ENCODE peak calls at places on chromosomes 12 and 14, in nine cellular contexts. X, U, V, B, J, H, L, F and Z are unnamed samples.

GRCh38 chr14:106318700-106319099 is 792.3 kb downstream of the TMEM121 start:
- DNase-seq in X (no peak), U (no peak), V (peak), B (no peak), J (no peak), H (no peak), L (no peak), F (no peak), Z (no peak)

GRCh38 chr12:121791671-121792496 is 1.6 kb downstream of the RHOF start:
- DNase-seq in X (no peak), U (no peak), V (no peak), B (no peak), J (no peak), H (no peak), L (no peak), F (no peak), Z (peak)

GRCh38 chr14:39240769-39241168 is 7.1 kb downstream of the MIA2 start:
- DNase-seq in X (no peak), U (no peak), V (no peak), B (no peak), J (no peak), H (no peak), L (no peak), F (no peak), Z (no peak)

GRCh38 chr12:106096376-106096775 is 42.4 kb downstream of the NUAK1 start:
- DNase-seq in X (no peak), U (no peak), V (no peak), B (peak), J (no peak), H (no peak), L (no peak), F (no peak), Z (peak)

GRCh38 chr12:11580125-11580751 is 69.2 kb upstream of the ETV6 start:
- DNase-seq in X (no peak), U (no peak), V (no peak), B (peak), J (peak), H (peak), L (peak), F (no peak), Z (peak)

GRCh38 chr12:9346866-9347327 is 138.7 kb upstream of the PZP start:
- DNase-seq in X (no peak), U (no peak), V (no peak), B (no peak), J (no peak), H (no peak), L (no peak), F (no peak), Z (no peak)

GRCh38 chr12:132498931-132499330 is 9.0 kb downstream of the FBRSL1 start:
- DNase-seq in X (no peak), U (no peak), V (no peak), B (no peak), J (no peak), H (no peak), L (no peak), F (no peak), Z (no peak)

GRCh38 chr12:6345319-6346071 is 3.6 kb upstream of the TNFRSF1A start:
- DNase-seq in X (no peak), U (no peak), V (no peak), B (peak), J (peak), H (no peak), L (peak), F (no peak), Z (no peak)

GRCh38 chr14:103880334-103880985 is 33.1 kb upstream of the PPP1R13B start:
- DNase-seq in X (peak), U (peak), V (peak), B (peak), J (peak), H (peak), L (peak), F (peak), Z (peak)

GRCh38 chr14:78141590-78141989 is 28.6 kb upstream of the NRXN3 start:
- DNase-seq in X (no peak), U (no peak), V (no peak), B (no peak), J (no peak), H (no peak), L (no peak), F (no peak), Z (no peak)

GRCh38 chr14:99951085-99951484 is 114.1 kb upstream of the EVL start:
- DNase-seq in X (no peak), U (no peak), V (no peak), B (peak), J (no peak), H (no peak), L (no peak), F (no peak), Z (no peak)

GRCh38 chr12:125193798-125194562 is 128.7 kb downstream of the AACS start:
- DNase-seq in X (no peak), U (no peak), V (no peak), B (no peak), J (peak), H (no peak), L (peak), F (no peak), Z (no peak)

GRCh38 chr14:78135450-78135891 is 34.7 kb upstream of the NRXN3 start:
- DNase-seq in X (no peak), U (no peak), V (no peak), B (no peak), J (no peak), H (no peak), L (no peak), F (no peak), Z (no peak)

GRCh38 chr12:96403870-96404269 is 3.6 kb upstream of the CDK17 start:
- DNase-seq in X (no peak), U (no peak), V (no peak), B (no peak), J (no peak), H (no peak), L (no peak), F (no peak), Z (no peak)

GRCh38 chr12:58087428-58088117 is 146.2 kb downstream of the ATP23 start:
- DNase-seq in X (no peak), U (no peak), V (no peak), B (no peak), J (no peak), H (no peak), L (no peak), F (no peak), Z (no peak)

GRCh38 chr12:70722584-70723343 is 85.5 kb upstream of the PTPRB start:
- DNase-seq in X (no peak), U (no peak), V (no peak), B (no peak), J (no peak), H (no peak), L (peak), F (no peak), Z (no peak)

GRCh38 chr12:27580561-27581330 is 56.7 kb downstream of the PPFIBP1 start:
- DNase-seq in X (no peak), U (no peak), V (no peak), B (no peak), J (no peak), H (no peak), L (no peak), F (no peak), Z (peak)

GRCh38 chr12:88420460-88420859 is 159.8 kb downstream of the KITLG start:
- DNase-seq in X (no peak), U (no peak), V (no peak), B (no peak), J (peak), H (peak), L (peak), F (no peak), Z (no peak)

GRCh38 chr12:31482816-31483215 is 108.1 kb downstream of the DENND5B start:
- DNase-seq in X (no peak), U (no peak), V (no peak), B (no peak), J (peak), H (no peak), L (peak), F (no peak), Z (no peak)

GRCh38 chr14:102754370-102755262 is 22.6 kb upstream of the TRAF3 start:
- DNase-seq in X (no peak), U (no peak), V (no peak), B (no peak), J (no peak), H (no peak), L (no peak), F (no peak), Z (no peak)

GRCh38 chr14:22844221-22845102 is 8.1 kb downstream of the MMP14 start:
- DNase-seq in X (peak), U (no peak), V (no peak), B (no peak), J (no peak), H (no peak), L (no peak), F (no peak), Z (no peak)

GRCh38 chr14:106268013-106268727 is 741.8 kb downstream of the TMEM121 start:
- DNase-seq in X (no peak), U (no peak), V (peak), B (peak), J (no peak), H (no peak), L (no peak), F (no peak), Z (no peak)

GRCh38 chr14:81676879-81677278 is 143.2 kb upstream of the SEL1L start:
- DNase-seq in X (no peak), U (no peak), V (no peak), B (no peak), J (no peak), H (no peak), L (no peak), F (no peak), Z (no peak)

GRCh38 chr12:100632445-100632892 is 59.0 kb downstream of the GAS2L3 start:
- DNase-seq in X (no peak), U (no peak), V (no peak), B (no peak), J (no peak), H (no peak), L (no peak), F (no peak), Z (no peak)

GRCh38 chr14:19771895-19772430 is 1.3 kb upstream of the OR4M1 start:
- DNase-seq in X (no peak), U (no peak), V (no peak), B (no peak), J (no peak), H (no peak), L (no peak), F (no peak), Z (no peak)

GRCh38 chr12:447132-447531 is 12.6 kb upstream of the B4GALNT3 start:
- DNase-seq in X (no peak), U (no peak), V (no peak), B (no peak), J (no peak), H (no peak), L (no peak), F (no peak), Z (no peak)

GRCh38 chr12:49537709-49538601 is 875 bp upstream of the KCNH3 start:
- DNase-seq in X (peak), U (no peak), V (no peak), B (peak), J (no peak), H (no peak), L (no peak), F (no peak), Z (peak)

GRCh38 chr12:94207467-94208432 is 59.4 kb downstream of the PLXNC1 start:
- DNase-seq in X (no peak), U (no peak), V (no peak), B (no peak), J (no peak), H (no peak), L (peak), F (no peak), Z (no peak)

GRCh38 chr14:102957222-102957621 is 34.8 kb downstream of the AMN start:
- DNase-seq in X (no peak), U (no peak), V (no peak), B (no peak), J (peak), H (no peak), L (no peak), F (no peak), Z (peak)

GRCh38 chr12:71063087-71063486 is 94.7 kb downstream of the TSPAN8 start:
- DNase-seq in X (no peak), U (no peak), V (no peak), B (no peak), J (no peak), H (no peak), L (no peak), F (no peak), Z (no peak)

GRCh38 chr14:77084991-77085390 is 13.1 kb upstream of the CIPC start:
- DNase-seq in X (no peak), U (no peak), V (no peak), B (peak), J (no peak), H (no peak), L (no peak), F (no peak), Z (no peak)

GRCh38 chr12:52350021-52350620 is 17.2 kb downstream of the KRT85 start:
- DNase-seq in X (peak), U (peak), V (no peak), B (peak), J (no peak), H (no peak), L (no peak), F (no peak), Z (no peak)

GRCh38 chr12:62698701-62699101 is 232.1 kb downstream of the MON2 start:
- DNase-seq in X (no peak), U (no peak), V (no peak), B (no peak), J (peak), H (no peak), L (peak), F (no peak), Z (no peak)

GRCh38 chr14:88516742-88517418 is 37.9 kb downstream of the PTPN21 start:
- DNase-seq in X (no peak), U (no peak), V (no peak), B (no peak), J (no peak), H (no peak), L (no peak), F (no peak), Z (no peak)
- H3K4me3 ChIP-seq in X (no peak), U (no peak), V (no peak), B (no peak), J (no peak), H (no peak), L (no peak), F (no peak), Z (no peak)

GRCh38 chr12:25436206-25436912 is 116.7 kb downstream of the LMNTD1 start:
- DNase-seq in X (no peak), U (no peak), V (no peak), B (no peak), J (peak), H (peak), L (peak), F (peak), Z (peak)
- H3K4me3 ChIP-seq in X (no peak), U (peak), V (no peak), B (peak), J (peak), H (no peak), L (peak), F (no peak), Z (no peak)

GRCh38 chr12:41277019-41277770 is 89.1 kb downstream of the PDZRN4 start:
- DNase-seq in X (no peak), U (no peak), V (no peak), B (no peak), J (peak), H (peak), L (peak), F (no peak), Z (no peak)
- H3K4me3 ChIP-seq in X (no peak), U (no peak), V (no peak), B (no peak), J (no peak), H (no peak), L (no peak), F (no peak), Z (no peak)

GRCh38 chr12:15687583-15687982 is 101.6 kb downstream of the EPS8 start:
- DNase-seq in X (no peak), U (no peak), V (no peak), B (no peak), J (no peak), H (no peak), L (no peak), F (no peak), Z (no peak)

GRCh38 chr12:15688838-15689237 is 100.3 kb downstream of the EPS8 start:
- DNase-seq in X (no peak), U (no peak), V (no peak), B (no peak), J (no peak), H (no peak), L (no peak), F (no peak), Z (no peak)

GRCh38 chr12:15689751-15690191 is 99.4 kb downstream of the EPS8 start:
- DNase-seq in X (no peak), U (no peak), V (no peak), B (no peak), J (no peak), H (no peak), L (no peak), F (no peak), Z (no peak)

GRCh38 chr12:15690320-15690719 is 98.9 kb downstream of the EPS8 start:
- DNase-seq in X (no peak), U (no peak), V (no peak), B (no peak), J (no peak), H (no peak), L (no peak), F (no peak), Z (no peak)

DNA sequence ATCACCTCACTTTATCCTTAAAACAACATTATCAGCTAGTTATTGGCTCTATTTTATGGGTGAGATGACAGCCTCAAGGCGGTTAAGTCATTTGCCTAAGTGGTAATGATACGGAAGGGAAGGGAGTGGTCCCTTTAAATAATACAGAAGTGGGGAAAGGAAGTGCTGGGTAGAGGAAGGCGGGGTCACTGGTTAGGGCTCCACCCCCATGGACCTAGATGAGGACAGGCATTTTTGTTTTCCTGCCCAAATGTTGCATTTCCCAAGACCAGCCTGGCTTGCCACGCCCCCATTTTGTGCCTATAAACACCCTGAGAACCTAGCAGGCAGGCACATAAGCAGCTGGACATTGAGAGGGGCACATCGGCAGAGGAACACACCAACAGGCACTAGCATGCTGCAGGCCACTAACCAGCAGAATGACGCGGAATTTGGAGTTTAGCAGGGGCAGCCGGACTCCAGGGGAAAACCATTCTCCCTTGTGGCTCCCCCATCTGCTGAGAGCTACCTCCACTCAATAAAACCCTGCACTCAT is 100.9 kb downstream of the EPS8 start:
- DNase-seq in X (peak), U (peak), V (no peak), B (peak), J (no peak), H (no peak), L (peak), F (peak), Z (no peak)
- H3K4me3 ChIP-seq in X (no peak), U (peak), V (no peak), B (peak), J (no peak), H (no peak), L (no peak), F (peak), Z (no peak)

GRCh38 chr14:83120187-83120586 is 1586.5 kb upstream of the SEL1L start:
- DNase-seq in X (no peak), U (no peak), V (no peak), B (no peak), J (peak), H (no peak), L (no peak), F (no peak), Z (no peak)
- H3K4me3 ChIP-seq in X (no peak), U (no peak), V (no peak), B (no peak), J (no peak), H (no peak), L (no peak), F (no peak), Z (no peak)